ENCODE peak calls at places on chromosome 14, in ten cellular contexts. O, M, K, C, Q, U, J, E, Y and S are unnamed samples.

GRCh38 chr14:91018465-91018864 is 42.0 kb downstream of the RPS6KA5 start:
- DNase-seq in Y (no peak), U (no peak), J (no peak), O (no peak), M (no peak), E (no peak), C (no peak), Q (no peak), K (no peak), S (no peak)

GRCh38 chr14:23543403-23543802 is 8.2 kb downstream of the ZFHX2 start:
- DNase-seq in Y (no peak), O (no peak), K (no peak), J (no peak), M (no peak), U (no peak), C (no peak), Q (no peak), E (no peak), S (no peak)

GRCh38 chr14:94355191-94355794 is 32.2 kb upstream of the SERPINA6 start:
- DNase-seq in C (no peak), O (peak), U (no peak), J (no peak), Q (peak), K (no peak), M (no peak), E (peak), Y (peak), S (no peak)

GRCh38 chr14:30525833-30526232 is 33.1 kb upstream of the G2E3 start:
- DNase-seq in Y (no peak), K (no peak), U (no peak), O (peak), C (no peak), E (no peak), Q (no peak), M (no peak), J (no peak), S (no peak)

GRCh38 chr14:21219120-21219519 is 50.1 kb downstream of the HNRNPC start:
- DNase-seq in C (no peak), Y (no peak), U (no peak), O (no peak), M (no peak), E (no peak), J (no peak), Q (no peak), K (no peak), S (no peak)

GRCh38 chr14:79051009-79051710 is 881.0 kb downstream of the NRXN3 start:
- DNase-seq in M (no peak), K (no peak), U (no peak), E (no peak), C (no peak), J (no peak), Y (no peak), Q (no peak), O (no peak), S (no peak)

GRCh38 chr14:24705840-24706239 is 71.8 kb upstream of the GZMB start:
- DNase-seq in J (no peak), O (no peak), Q (no peak), C (no peak), U (no peak), E (no peak), Y (no peak), K (no peak), M (no peak), S (no peak)

GRCh38 chr14:65627315-65627714 is 214.8 kb downstream of the FUT8 start:
- DNase-seq in O (no peak), C (no peak), Y (no peak), Q (no peak), U (no peak), J (no peak), K (no peak), M (no peak), E (peak), S (no peak)

GRCh38 chr14:71550367-71550766 is 381.9 kb upstream of the RGS6 start:
- DNase-seq in Y (no peak), U (no peak), Q (no peak), C (no peak), E (no peak), J (no peak), K (no peak), O (no peak), M (no peak), S (no peak)

GRCh38 chr14:51539571-51540037 is 112.1 kb upstream of the FRMD6 start:
- DNase-seq in Y (no peak), J (no peak), M (no peak), C (no peak), U (no peak), K (no peak), Q (no peak), O (peak), E (no peak), S (peak)

GRCh38 chr14:94827711-94828505 is 58.0 kb upstream of the GSC start:
- DNase-seq in M (no peak), C (peak), O (no peak), K (no peak), E (no peak), Q (peak), Y (no peak), U (no peak), J (no peak), S (no peak)

GRCh38 chr14:55201219-55202096 is 10.1 kb upstream of the DLGAP5 start:
- DNase-seq in Q (no peak), U (no peak), M (no peak), C (no peak), O (no peak), E (no peak), J (no peak), Y (no peak), K (no peak), S (no peak)

GRCh38 chr14:69716483-69717187 is 50.3 kb upstream of the SRSF5 start:
- DNase-seq in U (peak), K (peak), M (peak), C (no peak), Y (no peak), E (no peak), J (no peak), O (peak), Q (no peak), S (no peak)

GRCh38 chr14:90330203-90331196 is 1.2 kb downstream of the NRDE2 start:
- DNase-seq in U (no peak), K (no peak), O (no peak), Y (no peak), C (no peak), M (no peak), Q (no peak), E (no peak), J (no peak), S (no peak)